ENCODE peak calls at places on chromosomes 5 and 9, in six cellular contexts. One of them, this sample, is unnamed.

GRCh38 chr5:95886340-95887044 is 64.0 kb upstream of the GLRX start:
- DNase-seq in H1: no peak
- DNase-seq in GM12891: no peak
- DNase-seq in K562: no peak
- DNase-seq in HepG2: no peak
- DNase-seq in GM12878: no peak
- DNase-seq in this sample: no peak

GRCh38 chr9:121779381-121780117 is 128.1 kb downstream of the DAB2IP start:
- DNase-seq in H1: no peak
- DNase-seq in HepG2: no peak
- DNase-seq in GM12878: peak; percentile 5
- DNase-seq in K562: no peak
- DNase-seq in GM12891: no peak
- DNase-seq in this sample: no peak

GRCh38 chr5:145347026-145347616 is 488.0 kb downstream of the PRELID2 start:
- DNase-seq in GM12891: no peak
- DNase-seq in K562: no peak
- DNase-seq in H1: no peak
- DNase-seq in GM12878: no peak
- DNase-seq in HepG2: peak; percentile 9
- DNase-seq in this sample: no peak

GRCh38 chr9:135698767-135699166 is 514 bp downstream of the SOHLH1 start:
- DNase-seq in HepG2: no peak
- DNase-seq in GM12891: no peak
- DNase-seq in H1: no peak
- DNase-seq in K562: no peak
- DNase-seq in GM12878: no peak
- DNase-seq in this sample: no peak

GRCh38 chr9:133509179-133510083 is 15.3 kb downstream of the MYMK start:
- DNase-seq in HepG2: no peak
- DNase-seq in K562: no peak
- DNase-seq in GM12878: no peak
- DNase-seq in GM12891: no peak
- DNase-seq in H1: no peak
- DNase-seq in this sample: no peak

GRCh38 chr5:14405267-14405666 is 176.3 kb upstream of the OTULINL start:
- DNase-seq in H1: no peak
- DNase-seq in GM12878: no peak
- DNase-seq in HepG2: no peak
- DNase-seq in GM12891: no peak
- DNase-seq in K562: peak; percentile 27
- DNase-seq in this sample: no peak

GRCh38 chr9:86730165-86730928 is 217.0 kb downstream of the GAS1 start:
- DNase-seq in GM12891: no peak
- DNase-seq in HepG2: no peak
- DNase-seq in H1: no peak
- DNase-seq in K562: no peak
- DNase-seq in GM12878: no peak
- DNase-seq in this sample: no peak

GRCh38 chr9:135315572-135315971 is 164.0 kb upstream of the PPP1R26 start:
- DNase-seq in HepG2: no peak
- DNase-seq in GM12878: no peak
- DNase-seq in H1: no peak
- DNase-seq in GM12891: no peak
- DNase-seq in K562: no peak
- DNase-seq in this sample: no peak

GRCh38 chr5:151707566-151707965 is 20.9 kb upstream of the SPARC start:
- DNase-seq in GM12891: no peak
- DNase-seq in K562: no peak
- DNase-seq in GM12878: no peak
- DNase-seq in H1: no peak
- DNase-seq in HepG2: no peak
- DNase-seq in this sample: no peak

GRCh38 chr5:171438753-171439152 is 19.3 kb downstream of the FGF18 start:
- DNase-seq in HepG2: no peak
- DNase-seq in K562: no peak
- DNase-seq in H1: no peak
- DNase-seq in GM12878: no peak
- DNase-seq in GM12891: no peak
- DNase-seq in this sample: no peak

GRCh38 chr5:172479034-172479783 is 24.9 kb upstream of the SH3PXD2B start:
- DNase-seq in HepG2: peak; percentile 89
- DNase-seq in H1: peak; percentile 75
- DNase-seq in GM12878: peak; percentile 17
- DNase-seq in K562: peak; percentile 84
- DNase-seq in GM12891: peak; percentile 73
- DNase-seq in this sample: peak; percentile 60
- TF ChIP-seq POLR2AphosphoS5 in HepG2: no peak
- TF ChIP-seq POLR2AphosphoS5 in H1: no peak
- TF ChIP-seq POLR2AphosphoS5 in GM12878: no peak
- TF ChIP-seq POLR2AphosphoS5 in K562: no peak
- TF ChIP-seq POLR2AphosphoS5 in GM12891: no peak
- TF ChIP-seq POLR2AphosphoS5 in this sample: no peak

GRCh38 chr5:173041881-173042481 is 14.2 kb upstream of the CREBRF start:
- DNase-seq in GM12878: no peak
- DNase-seq in HepG2: peak; percentile 51
- DNase-seq in H1: no peak
- DNase-seq in K562: no peak
- DNase-seq in GM12891: no peak
- DNase-seq in this sample: no peak
- TF ChIP-seq POLR2A in GM12878: no peak
- TF ChIP-seq POLR2A in HepG2: no peak
- TF ChIP-seq POLR2A in H1: no peak
- TF ChIP-seq POLR2A in K562: no peak
- TF ChIP-seq POLR2A in GM12891: no peak
- TF ChIP-seq POLR2A in this sample: no peak

DNA sequence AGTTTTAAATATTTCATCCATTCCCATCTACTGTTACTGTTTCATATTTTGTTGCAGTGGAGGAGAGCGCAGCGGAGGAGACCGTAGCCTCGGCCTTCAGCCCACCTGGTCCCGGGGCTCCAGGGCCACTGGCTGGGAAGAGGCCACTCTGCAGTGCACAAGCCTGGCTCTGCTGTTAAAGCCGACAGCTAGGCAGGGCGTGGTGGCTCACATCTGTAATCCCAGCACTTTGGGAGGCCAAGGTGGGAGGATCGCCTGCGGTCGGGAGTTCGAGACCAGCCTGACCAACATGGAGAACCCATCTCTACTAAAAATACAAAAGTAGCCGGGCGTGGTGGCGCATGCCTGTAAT is 19.5 kb downstream of the LPCAT1 start:
- DNase-seq in HepG2: no peak
- DNase-seq in GM12878: no peak
- DNase-seq in K562: no peak
- DNase-seq in H1: no peak
- DNase-seq in GM12891: no peak
- DNase-seq in this sample: no peak
- TF ChIP-seq TAF1 in HepG2: no peak
- TF ChIP-seq TAF1 in GM12878: no peak
- TF ChIP-seq TAF1 in K562: no peak
- TF ChIP-seq TAF1 in H1: no peak
- TF ChIP-seq TAF1 in GM12891: no peak
- TF ChIP-seq TAF1 in this sample: no peak

GRCh38 chr5:168869615-168870227 is 290.6 kb upstream of the PANK3 start:
- DNase-seq in K562: no peak
- DNase-seq in HepG2: no peak
- DNase-seq in GM12878: no peak
- DNase-seq in GM12891: no peak
- DNase-seq in H1: no peak
- DNase-seq in this sample: no peak
- TF ChIP-seq POLR2AphosphoS5 in K562: no peak
- TF ChIP-seq POLR2AphosphoS5 in HepG2: no peak
- TF ChIP-seq POLR2AphosphoS5 in GM12878: no peak
- TF ChIP-seq POLR2AphosphoS5 in GM12891: no peak
- TF ChIP-seq POLR2AphosphoS5 in H1: no peak
- TF ChIP-seq POLR2AphosphoS5 in this sample: no peak

GRCh38 chr5:123511648-123512605 is at the start of gene CSNK1G3:
- DNase-seq in H1: peak; percentile 87
- DNase-seq in HepG2: peak; percentile 93
- DNase-seq in GM12878: peak; percentile 82
- DNase-seq in K562: peak; percentile 95
- DNase-seq in GM12891: peak; percentile 67
- DNase-seq in this sample: peak; percentile 62
- TF ChIP-seq POLR2A in H1: peak; percentile 97
- TF ChIP-seq POLR2A in HepG2: peak; percentile 99
- TF ChIP-seq POLR2A in GM12878: peak; percentile 96
- TF ChIP-seq POLR2A in K562: peak; percentile 97
- TF ChIP-seq POLR2A in GM12891: peak; percentile 94
- TF ChIP-seq POLR2A in this sample: peak; percentile 97

GRCh38 chr9:126117631-126118030 is 209.0 kb upstream of the MVB12B start:
- DNase-seq in K562: no peak
- DNase-seq in H1: no peak
- DNase-seq in GM12891: no peak
- DNase-seq in HepG2: no peak
- DNase-seq in GM12878: no peak
- DNase-seq in this sample: no peak
- TF ChIP-seq TAF1 in K562: no peak
- TF ChIP-seq TAF1 in H1: no peak
- TF ChIP-seq TAF1 in GM12891: no peak
- TF ChIP-seq TAF1 in HepG2: no peak
- TF ChIP-seq TAF1 in GM12878: no peak
- TF ChIP-seq TAF1 in this sample: no peak